ENCODE peak calls at places on chromosomes 1 and 21, in nine cellular contexts. One of them, this sample, is unnamed.

GRCh38 chr21:42653492-42654061 is at the start of gene PDE9A:
- DNase-seq in HEK293T: peak
- DNase-seq in fibroblast of lung: no peak
- DNase-seq in head of caudate nucleus: no peak
- DNase-seq in AG04449: no peak
- DNase-seq in stimulated activated CD4-positive, alpha-beta T cell treated with anti-CD3 and anti-CD28 coated beads, Interleukin-4, amount 100 ng/mL, for 48 hours: no peak
- DNase-seq in mesothelial cell of epicardium: peak
- DNase-seq in NCI-H1105: peak
- DNase-seq in stimulated activated CD8-positive, alpha-beta memory T cell treated with anti-CD3 and anti-CD28 coated beads, Interleukin-4, amount 100 ng/mL, for 24 hours: no peak
- DNase-seq in this sample: no peak

GRCh38 chr1:41615316-41615715 is 130.8 kb upstream of the EDN2 start:
- DNase-seq in stimulated activated CD4-positive, alpha-beta T cell treated with anti-CD3 and anti-CD28 coated beads, Interleukin-4, amount 100 ng/mL, for 48 hours: no peak
- DNase-seq in fibroblast of lung: no peak
- DNase-seq in HEK293T: no peak
- DNase-seq in head of caudate nucleus: no peak
- DNase-seq in NCI-H1105: no peak
- DNase-seq in mesothelial cell of epicardium: no peak
- DNase-seq in AG04449: no peak
- DNase-seq in stimulated activated CD8-positive, alpha-beta memory T cell treated with anti-CD3 and anti-CD28 coated beads, Interleukin-4, amount 100 ng/mL, for 24 hours: no peak
- DNase-seq in this sample: no peak

GRCh38 chr1:42484382-42484781 is 21.3 kb downstream of the CCDC30 start:
- DNase-seq in NCI-H1105: no peak
- DNase-seq in stimulated activated CD8-positive, alpha-beta memory T cell treated with anti-CD3 and anti-CD28 coated beads, Interleukin-4, amount 100 ng/mL, for 24 hours: no peak
- DNase-seq in fibroblast of lung: peak
- DNase-seq in AG04449: peak
- DNase-seq in head of caudate nucleus: no peak
- DNase-seq in stimulated activated CD4-positive, alpha-beta T cell treated with anti-CD3 and anti-CD28 coated beads, Interleukin-4, amount 100 ng/mL, for 48 hours: no peak
- DNase-seq in mesothelial cell of epicardium: no peak
- DNase-seq in HEK293T: no peak
- DNase-seq in this sample: no peak

GRCh38 chr1:191831572-191831971 is 326.7 kb upstream of the RGS18 start:
- DNase-seq in stimulated activated CD8-positive, alpha-beta memory T cell treated with anti-CD3 and anti-CD28 coated beads, Interleukin-4, amount 100 ng/mL, for 24 hours: no peak
- DNase-seq in AG04449: no peak
- DNase-seq in HEK293T: no peak
- DNase-seq in fibroblast of lung: peak
- DNase-seq in mesothelial cell of epicardium: no peak
- DNase-seq in stimulated activated CD4-positive, alpha-beta T cell treated with anti-CD3 and anti-CD28 coated beads, Interleukin-4, amount 100 ng/mL, for 48 hours: no peak
- DNase-seq in NCI-H1105: no peak
- DNase-seq in head of caudate nucleus: no peak
- DNase-seq in this sample: no peak

GRCh38 chr21:31337991-31338891 is 5.8 kb downstream of the TIAM1 start:
- DNase-seq in stimulated activated CD8-positive, alpha-beta memory T cell treated with anti-CD3 and anti-CD28 coated beads, Interleukin-4, amount 100 ng/mL, for 24 hours: no peak
- DNase-seq in HEK293T: no peak
- DNase-seq in fibroblast of lung: peak
- DNase-seq in head of caudate nucleus: no peak
- DNase-seq in NCI-H1105: no peak
- DNase-seq in AG04449: no peak
- DNase-seq in mesothelial cell of epicardium: no peak
- DNase-seq in stimulated activated CD4-positive, alpha-beta T cell treated with anti-CD3 and anti-CD28 coated beads, Interleukin-4, amount 100 ng/mL, for 48 hours: no peak
- DNase-seq in this sample: no peak

GRCh38 chr1:240293706-240294105 is 202.0 kb downstream of the FMN2 start:
- DNase-seq in fibroblast of lung: peak
- DNase-seq in stimulated activated CD8-positive, alpha-beta memory T cell treated with anti-CD3 and anti-CD28 coated beads, Interleukin-4, amount 100 ng/mL, for 24 hours: no peak
- DNase-seq in AG04449: no peak
- DNase-seq in HEK293T: no peak
- DNase-seq in head of caudate nucleus: no peak
- DNase-seq in mesothelial cell of epicardium: no peak
- DNase-seq in stimulated activated CD4-positive, alpha-beta T cell treated with anti-CD3 and anti-CD28 coated beads, Interleukin-4, amount 100 ng/mL, for 48 hours: no peak
- DNase-seq in NCI-H1105: no peak
- DNase-seq in this sample: no peak

GRCh38 chr1:189211742-189212141 is 1265.9 kb downstream of the BRINP3 start:
- DNase-seq in stimulated activated CD8-positive, alpha-beta memory T cell treated with anti-CD3 and anti-CD28 coated beads, Interleukin-4, amount 100 ng/mL, for 24 hours: no peak
- DNase-seq in NCI-H1105: no peak
- DNase-seq in stimulated activated CD4-positive, alpha-beta T cell treated with anti-CD3 and anti-CD28 coated beads, Interleukin-4, amount 100 ng/mL, for 48 hours: no peak
- DNase-seq in AG04449: no peak
- DNase-seq in fibroblast of lung: peak
- DNase-seq in mesothelial cell of epicardium: no peak
- DNase-seq in HEK293T: no peak
- DNase-seq in head of caudate nucleus: no peak
- DNase-seq in this sample: no peak

GRCh38 chr21:29192999-29193563 is 62.6 kb downstream of the MAP3K7CL start:
- DNase-seq in HEK293T: no peak
- DNase-seq in head of caudate nucleus: no peak
- DNase-seq in NCI-H1105: no peak
- DNase-seq in fibroblast of lung: no peak
- DNase-seq in stimulated activated CD4-positive, alpha-beta T cell treated with anti-CD3 and anti-CD28 coated beads, Interleukin-4, amount 100 ng/mL, for 48 hours: no peak
- DNase-seq in mesothelial cell of epicardium: no peak
- DNase-seq in stimulated activated CD8-positive, alpha-beta memory T cell treated with anti-CD3 and anti-CD28 coated beads, Interleukin-4, amount 100 ng/mL, for 24 hours: no peak
- DNase-seq in AG04449: no peak
- DNase-seq in this sample: no peak

GRCh38 chr1:202012544-202013478 is 2.4 kb downstream of the ELF3 start:
- DNase-seq in stimulated activated CD4-positive, alpha-beta T cell treated with anti-CD3 and anti-CD28 coated beads, Interleukin-4, amount 100 ng/mL, for 48 hours: no peak
- DNase-seq in AG04449: no peak
- DNase-seq in fibroblast of lung: no peak
- DNase-seq in mesothelial cell of epicardium: no peak
- DNase-seq in stimulated activated CD8-positive, alpha-beta memory T cell treated with anti-CD3 and anti-CD28 coated beads, Interleukin-4, amount 100 ng/mL, for 24 hours: no peak
- DNase-seq in NCI-H1105: no peak
- DNase-seq in head of caudate nucleus: no peak
- DNase-seq in HEK293T: no peak
- DNase-seq in this sample: no peak

GRCh38 chr1:205488074-205488723 is 16.3 kb upstream of the CDK18 start:
- DNase-seq in fibroblast of lung: peak
- DNase-seq in AG04449: no peak
- DNase-seq in head of caudate nucleus: peak
- DNase-seq in stimulated activated CD8-positive, alpha-beta memory T cell treated with anti-CD3 and anti-CD28 coated beads, Interleukin-4, amount 100 ng/mL, for 24 hours: no peak
- DNase-seq in mesothelial cell of epicardium: no peak
- DNase-seq in HEK293T: peak
- DNase-seq in stimulated activated CD4-positive, alpha-beta T cell treated with anti-CD3 and anti-CD28 coated beads, Interleukin-4, amount 100 ng/mL, for 48 hours: peak
- DNase-seq in NCI-H1105: peak
- DNase-seq in this sample: peak

GRCh38 chr1:205661429-205662134 is 18.7 kb downstream of the SLC45A3 start:
- DNase-seq in mesothelial cell of epicardium: no peak
- DNase-seq in head of caudate nucleus: no peak
- DNase-seq in AG04449: no peak
- DNase-seq in stimulated activated CD4-positive, alpha-beta T cell treated with anti-CD3 and anti-CD28 coated beads, Interleukin-4, amount 100 ng/mL, for 48 hours: no peak
- DNase-seq in NCI-H1105: no peak
- DNase-seq in fibroblast of lung: no peak
- DNase-seq in HEK293T: no peak
- DNase-seq in stimulated activated CD8-positive, alpha-beta memory T cell treated with anti-CD3 and anti-CD28 coated beads, Interleukin-4, amount 100 ng/mL, for 24 hours: no peak
- DNase-seq in this sample: no peak

GRCh38 chr1:27299385-27300252 is 22.3 kb upstream of the TMEM222 start:
- DNase-seq in head of caudate nucleus: peak
- DNase-seq in fibroblast of lung: peak
- DNase-seq in NCI-H1105: no peak
- DNase-seq in stimulated activated CD8-positive, alpha-beta memory T cell treated with anti-CD3 and anti-CD28 coated beads, Interleukin-4, amount 100 ng/mL, for 24 hours: no peak
- DNase-seq in stimulated activated CD4-positive, alpha-beta T cell treated with anti-CD3 and anti-CD28 coated beads, Interleukin-4, amount 100 ng/mL, for 48 hours: no peak
- DNase-seq in HEK293T: no peak
- DNase-seq in AG04449: peak
- DNase-seq in mesothelial cell of epicardium: peak
- DNase-seq in this sample: no peak

GRCh38 chr1:222283147-222283768 is 264.6 kb downstream of the HHIPL2 start:
- DNase-seq in fibroblast of lung: peak
- DNase-seq in HEK293T: no peak
- DNase-seq in NCI-H1105: no peak
- DNase-seq in head of caudate nucleus: no peak
- DNase-seq in stimulated activated CD4-positive, alpha-beta T cell treated with anti-CD3 and anti-CD28 coated beads, Interleukin-4, amount 100 ng/mL, for 48 hours: no peak
- DNase-seq in AG04449: peak
- DNase-seq in stimulated activated CD8-positive, alpha-beta memory T cell treated with anti-CD3 and anti-CD28 coated beads, Interleukin-4, amount 100 ng/mL, for 24 hours: no peak
- DNase-seq in mesothelial cell of epicardium: no peak
- DNase-seq in this sample: no peak

GRCh38 chr1:40032240-40032891 is 8.2 kb upstream of the CAP1 start:
- DNase-seq in HEK293T: peak
- DNase-seq in mesothelial cell of epicardium: no peak
- DNase-seq in stimulated activated CD4-positive, alpha-beta T cell treated with anti-CD3 and anti-CD28 coated beads, Interleukin-4, amount 100 ng/mL, for 48 hours: no peak
- DNase-seq in AG04449: no peak
- DNase-seq in NCI-H1105: peak
- DNase-seq in head of caudate nucleus: peak
- DNase-seq in stimulated activated CD8-positive, alpha-beta memory T cell treated with anti-CD3 and anti-CD28 coated beads, Interleukin-4, amount 100 ng/mL, for 24 hours: peak
- DNase-seq in fibroblast of lung: peak
- DNase-seq in this sample: no peak

GRCh38 chr1:111192643-111193519 is 7.6 kb downstream of the DENND2D start:
- DNase-seq in stimulated activated CD8-positive, alpha-beta memory T cell treated with anti-CD3 and anti-CD28 coated beads, Interleukin-4, amount 100 ng/mL, for 24 hours: no peak
- DNase-seq in AG04449: no peak
- DNase-seq in stimulated activated CD4-positive, alpha-beta T cell treated with anti-CD3 and anti-CD28 coated beads, Interleukin-4, amount 100 ng/mL, for 48 hours: no peak
- DNase-seq in HEK293T: no peak
- DNase-seq in fibroblast of lung: peak
- DNase-seq in NCI-H1105: no peak
- DNase-seq in mesothelial cell of epicardium: no peak
- DNase-seq in head of caudate nucleus: no peak
- DNase-seq in this sample: no peak

GRCh38 chr21:35838987-35839763 is 221.2 kb downstream of the SETD4 start:
- DNase-seq in fibroblast of lung: no peak
- DNase-seq in NCI-H1105: no peak
- DNase-seq in head of caudate nucleus: no peak
- DNase-seq in mesothelial cell of epicardium: no peak
- DNase-seq in stimulated activated CD8-positive, alpha-beta memory T cell treated with anti-CD3 and anti-CD28 coated beads, Interleukin-4, amount 100 ng/mL, for 24 hours: no peak
- DNase-seq in stimulated activated CD4-positive, alpha-beta T cell treated with anti-CD3 and anti-CD28 coated beads, Interleukin-4, amount 100 ng/mL, for 48 hours: no peak
- DNase-seq in HEK293T: no peak
- DNase-seq in AG04449: no peak
- DNase-seq in this sample: no peak

GRCh38 chr1:229024528-229025119 is 246.3 kb upstream of the RAB4A start:
- DNase-seq in head of caudate nucleus: peak
- DNase-seq in HEK293T: no peak
- DNase-seq in NCI-H1105: no peak
- DNase-seq in stimulated activated CD8-positive, alpha-beta memory T cell treated with anti-CD3 and anti-CD28 coated beads, Interleukin-4, amount 100 ng/mL, for 24 hours: no peak
- DNase-seq in fibroblast of lung: peak
- DNase-seq in AG04449: peak
- DNase-seq in stimulated activated CD4-positive, alpha-beta T cell treated with anti-CD3 and anti-CD28 coated beads, Interleukin-4, amount 100 ng/mL, for 48 hours: no peak
- DNase-seq in mesothelial cell of epicardium: no peak
- DNase-seq in this sample: no peak

GRCh38 chr1:164702216-164702615 is 143.2 kb downstream of the PBX1 start:
- DNase-seq in AG04449: no peak
- DNase-seq in NCI-H1105: no peak
- DNase-seq in stimulated activated CD4-positive, alpha-beta T cell treated with anti-CD3 and anti-CD28 coated beads, Interleukin-4, amount 100 ng/mL, for 48 hours: no peak
- DNase-seq in stimulated activated CD8-positive, alpha-beta memory T cell treated with anti-CD3 and anti-CD28 coated beads, Interleukin-4, amount 100 ng/mL, for 24 hours: no peak
- DNase-seq in fibroblast of lung: peak
- DNase-seq in HEK293T: no peak
- DNase-seq in mesothelial cell of epicardium: no peak
- DNase-seq in head of caudate nucleus: no peak
- DNase-seq in this sample: no peak

GRCh38 chr21:28100366-28100765 is 892.3 kb downstream of the LTN1 start:
- DNase-seq in stimulated activated CD8-positive, alpha-beta memory T cell treated with anti-CD3 and anti-CD28 coated beads, Interleukin-4, amount 100 ng/mL, for 24 hours: no peak
- DNase-seq in fibroblast of lung: no peak
- DNase-seq in head of caudate nucleus: no peak
- DNase-seq in AG04449: no peak
- DNase-seq in stimulated activated CD4-positive, alpha-beta T cell treated with anti-CD3 and anti-CD28 coated beads, Interleukin-4, amount 100 ng/mL, for 48 hours: no peak
- DNase-seq in HEK293T: no peak
- DNase-seq in mesothelial cell of epicardium: no peak
- DNase-seq in NCI-H1105: no peak
- DNase-seq in this sample: no peak

GRCh38 chr1:111553199-111553598 is 49.8 kb upstream of the ADORA3 start:
- DNase-seq in HEK293T: no peak
- DNase-seq in NCI-H1105: no peak
- DNase-seq in stimulated activated CD8-positive, alpha-beta memory T cell treated with anti-CD3 and anti-CD28 coated beads, Interleukin-4, amount 100 ng/mL, for 24 hours: no peak
- DNase-seq in AG04449: peak
- DNase-seq in head of caudate nucleus: no peak
- DNase-seq in fibroblast of lung: peak
- DNase-seq in mesothelial cell of epicardium: no peak
- DNase-seq in stimulated activated CD4-positive, alpha-beta T cell treated with anti-CD3 and anti-CD28 coated beads, Interleukin-4, amount 100 ng/mL, for 48 hours: no peak
- DNase-seq in this sample: no peak

GRCh38 chr1:229208481-229208880 is 62.4 kb upstream of the RAB4A start:
- DNase-seq in NCI-H1105: no peak
- DNase-seq in AG04449: no peak
- DNase-seq in fibroblast of lung: no peak
- DNase-seq in head of caudate nucleus: no peak
- DNase-seq in stimulated activated CD8-positive, alpha-beta memory T cell treated with anti-CD3 and anti-CD28 coated beads, Interleukin-4, amount 100 ng/mL, for 24 hours: no peak
- DNase-seq in mesothelial cell of epicardium: no peak
- DNase-seq in stimulated activated CD4-positive, alpha-beta T cell treated with anti-CD3 and anti-CD28 coated beads, Interleukin-4, amount 100 ng/mL, for 48 hours: no peak
- DNase-seq in HEK293T: no peak
- DNase-seq in this sample: no peak

GRCh38 chr1:27522148-27522859 is 32.3 kb upstream of the WASF2 start:
- DNase-seq in fibroblast of lung: peak
- DNase-seq in stimulated activated CD4-positive, alpha-beta T cell treated with anti-CD3 and anti-CD28 coated beads, Interleukin-4, amount 100 ng/mL, for 48 hours: peak
- DNase-seq in mesothelial cell of epicardium: no peak
- DNase-seq in HEK293T: no peak
- DNase-seq in stimulated activated CD8-positive, alpha-beta memory T cell treated with anti-CD3 and anti-CD28 coated beads, Interleukin-4, amount 100 ng/mL, for 24 hours: peak
- DNase-seq in head of caudate nucleus: no peak
- DNase-seq in AG04449: no peak
- DNase-seq in NCI-H1105: peak
- DNase-seq in this sample: no peak

GRCh38 chr1:94709891-94710581 is 110.1 kb upstream of the SLC44A3 start:
- DNase-seq in head of caudate nucleus: no peak
- DNase-seq in stimulated activated CD4-positive, alpha-beta T cell treated with anti-CD3 and anti-CD28 coated beads, Interleukin-4, amount 100 ng/mL, for 48 hours: no peak
- DNase-seq in AG04449: no peak
- DNase-seq in HEK293T: no peak
- DNase-seq in stimulated activated CD8-positive, alpha-beta memory T cell treated with anti-CD3 and anti-CD28 coated beads, Interleukin-4, amount 100 ng/mL, for 24 hours: no peak
- DNase-seq in mesothelial cell of epicardium: no peak
- DNase-seq in NCI-H1105: no peak
- DNase-seq in fibroblast of lung: peak
- DNase-seq in this sample: no peak

GRCh38 chr1:6624712-6625578 is at the start of gene THAP3:
- DNase-seq in fibroblast of lung: peak
- DNase-seq in mesothelial cell of epicardium: peak
- DNase-seq in head of caudate nucleus: peak
- DNase-seq in NCI-H1105: peak
- DNase-seq in stimulated activated CD4-positive, alpha-beta T cell treated with anti-CD3 and anti-CD28 coated beads, Interleukin-4, amount 100 ng/mL, for 48 hours: peak
- DNase-seq in HEK293T: peak
- DNase-seq in AG04449: no peak
- DNase-seq in stimulated activated CD8-positive, alpha-beta memory T cell treated with anti-CD3 and anti-CD28 coated beads, Interleukin-4, amount 100 ng/mL, for 24 hours: peak
- DNase-seq in this sample: no peak

GRCh38 chr1:168321945-168322344 is 41.3 kb downstream of the TBX19 start:
- DNase-seq in stimulated activated CD4-positive, alpha-beta T cell treated with anti-CD3 and anti-CD28 coated beads, Interleukin-4, amount 100 ng/mL, for 48 hours: no peak
- DNase-seq in fibroblast of lung: peak
- DNase-seq in mesothelial cell of epicardium: no peak
- DNase-seq in NCI-H1105: peak
- DNase-seq in stimulated activated CD8-positive, alpha-beta memory T cell treated with anti-CD3 and anti-CD28 coated beads, Interleukin-4, amount 100 ng/mL, for 24 hours: no peak
- DNase-seq in head of caudate nucleus: no peak
- DNase-seq in AG04449: no peak
- DNase-seq in HEK293T: no peak
- DNase-seq in this sample: no peak

GRCh38 chr1:216531308-216532239 is 108.3 kb upstream of the USH2A start:
- DNase-seq in HEK293T: no peak
- DNase-seq in NCI-H1105: peak
- DNase-seq in mesothelial cell of epicardium: no peak
- DNase-seq in fibroblast of lung: peak
- DNase-seq in stimulated activated CD8-positive, alpha-beta memory T cell treated with anti-CD3 and anti-CD28 coated beads, Interleukin-4, amount 100 ng/mL, for 24 hours: no peak
- DNase-seq in stimulated activated CD4-positive, alpha-beta T cell treated with anti-CD3 and anti-CD28 coated beads, Interleukin-4, amount 100 ng/mL, for 48 hours: no peak
- DNase-seq in head of caudate nucleus: no peak
- DNase-seq in AG04449: no peak
- DNase-seq in this sample: no peak

GRCh38 chr1:201904579-201904978 is 15.9 kb downstream of the SHISA4 start:
- DNase-seq in HEK293T: no peak
- DNase-seq in AG04449: peak
- DNase-seq in mesothelial cell of epicardium: no peak
- DNase-seq in stimulated activated CD8-positive, alpha-beta memory T cell treated with anti-CD3 and anti-CD28 coated beads, Interleukin-4, amount 100 ng/mL, for 24 hours: no peak
- DNase-seq in fibroblast of lung: peak
- DNase-seq in NCI-H1105: no peak
- DNase-seq in head of caudate nucleus: no peak
- DNase-seq in stimulated activated CD4-positive, alpha-beta T cell treated with anti-CD3 and anti-CD28 coated beads, Interleukin-4, amount 100 ng/mL, for 48 hours: no peak
- DNase-seq in this sample: no peak

GRCh38 chr1:88404582-88404981 is 279.5 kb upstream of the PKN2 start:
- DNase-seq in fibroblast of lung: no peak
- DNase-seq in stimulated activated CD4-positive, alpha-beta T cell treated with anti-CD3 and anti-CD28 coated beads, Interleukin-4, amount 100 ng/mL, for 48 hours: no peak
- DNase-seq in HEK293T: no peak
- DNase-seq in NCI-H1105: no peak
- DNase-seq in head of caudate nucleus: no peak
- DNase-seq in AG04449: no peak
- DNase-seq in stimulated activated CD8-positive, alpha-beta memory T cell treated with anti-CD3 and anti-CD28 coated beads, Interleukin-4, amount 100 ng/mL, for 24 hours: no peak
- DNase-seq in mesothelial cell of epicardium: no peak
- DNase-seq in this sample: no peak

GRCh38 chr1:29831500-29832117 is 595.3 kb downstream of the PTPRU start:
- DNase-seq in head of caudate nucleus: no peak
- DNase-seq in stimulated activated CD4-positive, alpha-beta T cell treated with anti-CD3 and anti-CD28 coated beads, Interleukin-4, amount 100 ng/mL, for 48 hours: no peak
- DNase-seq in mesothelial cell of epicardium: no peak
- DNase-seq in stimulated activated CD8-positive, alpha-beta memory T cell treated with anti-CD3 and anti-CD28 coated beads, Interleukin-4, amount 100 ng/mL, for 24 hours: no peak
- DNase-seq in HEK293T: no peak
- DNase-seq in fibroblast of lung: no peak
- DNase-seq in NCI-H1105: no peak
- DNase-seq in AG04449: no peak
- DNase-seq in this sample: no peak

GRCh38 chr1:7664147-7664892 is 106.8 kb upstream of the VAMP3 start:
- DNase-seq in mesothelial cell of epicardium: no peak
- DNase-seq in AG04449: no peak
- DNase-seq in fibroblast of lung: no peak
- DNase-seq in NCI-H1105: no peak
- DNase-seq in HEK293T: no peak
- DNase-seq in stimulated activated CD4-positive, alpha-beta T cell treated with anti-CD3 and anti-CD28 coated beads, Interleukin-4, amount 100 ng/mL, for 48 hours: no peak
- DNase-seq in head of caudate nucleus: no peak
- DNase-seq in stimulated activated CD8-positive, alpha-beta memory T cell treated with anti-CD3 and anti-CD28 coated beads, Interleukin-4, amount 100 ng/mL, for 24 hours: no peak
- DNase-seq in this sample: no peak

GRCh38 chr1:168005544-168005943 is 68.7 kb upstream of the MPC2 start:
- DNase-seq in stimulated activated CD8-positive, alpha-beta memory T cell treated with anti-CD3 and anti-CD28 coated beads, Interleukin-4, amount 100 ng/mL, for 24 hours: no peak
- DNase-seq in mesothelial cell of epicardium: no peak
- DNase-seq in AG04449: no peak
- DNase-seq in stimulated activated CD4-positive, alpha-beta T cell treated with anti-CD3 and anti-CD28 coated beads, Interleukin-4, amount 100 ng/mL, for 48 hours: no peak
- DNase-seq in head of caudate nucleus: no peak
- DNase-seq in NCI-H1105: no peak
- DNase-seq in fibroblast of lung: no peak
- DNase-seq in HEK293T: no peak
- DNase-seq in this sample: no peak

This sample was measured in NCI-H1436 treated with DMSO at 0.1 percent for 48 hours.